ENCODE peak calls at places on chromosomes 12 and 14, in eight cellular contexts. G, M, P, H, B, S, E and O are unnamed samples.
A peak's percentile ranks its signal among the peaks of the same experiment; 100 is the strongest.

GRCh38 chr12:105393586-105393985 is 63.1 kb downstream of the C12orf75 start:
- DNase-seq in P (peak; percentile 40), M (no peak), S (no peak), G (no peak), E (no peak), H (no peak), B (no peak), O (no peak)

GRCh38 chr12:128813392-128813791 is 10.4 kb downstream of the SLC15A4 start:
- DNase-seq in E (no peak), B (no peak), H (no peak), P (no peak), G (no peak), M (no peak), S (no peak), O (no peak)

GRCh38 chr14:96038920-96039632 is at the start of gene C14orf132:
- DNase-seq in H (peak; percentile 28), E (no peak), P (peak; percentile 48), M (peak; percentile 78), G (no peak), S (peak; percentile 59), B (peak; percentile 71), O (no peak)

GRCh38 chr12:93524386-93525133 is 47.9 kb upstream of the SOCS2 start:
- DNase-seq in S (no peak), G (no peak), P (no peak), E (peak; percentile 14), H (no peak), B (no peak), M (no peak), O (no peak)

GRCh38 chr12:61452076-61452475 is 808.1 kb upstream of the USP15 start:
- DNase-seq in P (no peak), S (no peak), B (no peak), G (no peak), M (no peak), H (no peak), E (no peak), O (no peak)

GRCh38 chr14:61925732-61926445 is 163.7 kb downstream of the SNAPC1 start:
- DNase-seq in S (no peak), H (no peak), P (peak; percentile 43), E (no peak), G (no peak), M (no peak), B (no peak), O (no peak)

GRCh38 chr12:70267550-70267949 is 24.3 kb downstream of the CNOT2 start:
- DNase-seq in G (no peak), E (no peak), M (no peak), H (no peak), P (peak; percentile 91), S (no peak), B (no peak), O (no peak)

GRCh38 chr14:22814945-22815713 is at the start of gene SLC7A7:
- DNase-seq in E (no peak), G (no peak), M (no peak), B (no peak), S (no peak), P (no peak), H (no peak), O (no peak)

GRCh38 chr12:94074970-94075695 is 73.2 kb upstream of the PLXNC1 start:
- DNase-seq in H (no peak), G (no peak), S (peak; percentile 20), P (peak; percentile 89), E (no peak), M (peak; percentile 79), B (peak; percentile 76), O (peak; percentile 78)

GRCh38 chr12:5969156-5969973 is 24.3 kb upstream of the ANO2 start:
- DNase-seq in M (no peak), P (no peak), H (no peak), B (no peak), G (no peak), E (peak; percentile 70), S (no peak), O (no peak)

GRCh38 chr12:50981319-50982239 is 29.2 kb downstream of the HIGD1C start:
- DNase-seq in G (no peak), E (no peak), B (no peak), S (no peak), M (no peak), H (no peak), P (no peak), O (no peak)

GRCh38 chr12:25072901-25073645 is 121.9 kb downstream of the DNAI7 start:
- DNase-seq in E (no peak), P (peak; percentile 13), H (no peak), S (no peak), G (no peak), B (no peak), M (no peak), O (no peak)

GRCh38 chr14:100904307-100905019 is 941 bp upstream of the RTL1 start:
- DNase-seq in B (no peak), M (no peak), E (no peak), P (no peak), G (no peak), H (no peak), S (no peak), O (no peak)

GRCh38 chr14:100903672-100904185 is at the start of gene RTL1:
- DNase-seq in E (peak; percentile 55), G (no peak), M (no peak), S (no peak), B (no peak), P (no peak), H (no peak), O (peak; percentile 31)

GRCh38 chr14:100905166-100905565 is 1.6 kb upstream of the RTL1 start:
- DNase-seq in E (no peak), M (no peak), H (no peak), G (no peak), P (no peak), B (no peak), S (no peak), O (no peak)

GRCh38 chr14:100907240-100907639 is 3.7 kb upstream of the RTL1 start:
- DNase-seq in P (no peak), M (no peak), E (no peak), H (no peak), B (no peak), S (no peak), G (no peak), O (no peak)

GRCh38 chr14:100906420-100906819 is 2.9 kb upstream of the RTL1 start:
- DNase-seq in B (no peak), M (no peak), E (no peak), H (no peak), G (no peak), S (no peak), P (no peak), O (no peak)
- TF ChIP-seq CTCF in B (no peak), M (no peak), E (no peak), H (no peak), G (no peak), S (no peak), P (peak; percentile 13), O (no peak)

DNA sequence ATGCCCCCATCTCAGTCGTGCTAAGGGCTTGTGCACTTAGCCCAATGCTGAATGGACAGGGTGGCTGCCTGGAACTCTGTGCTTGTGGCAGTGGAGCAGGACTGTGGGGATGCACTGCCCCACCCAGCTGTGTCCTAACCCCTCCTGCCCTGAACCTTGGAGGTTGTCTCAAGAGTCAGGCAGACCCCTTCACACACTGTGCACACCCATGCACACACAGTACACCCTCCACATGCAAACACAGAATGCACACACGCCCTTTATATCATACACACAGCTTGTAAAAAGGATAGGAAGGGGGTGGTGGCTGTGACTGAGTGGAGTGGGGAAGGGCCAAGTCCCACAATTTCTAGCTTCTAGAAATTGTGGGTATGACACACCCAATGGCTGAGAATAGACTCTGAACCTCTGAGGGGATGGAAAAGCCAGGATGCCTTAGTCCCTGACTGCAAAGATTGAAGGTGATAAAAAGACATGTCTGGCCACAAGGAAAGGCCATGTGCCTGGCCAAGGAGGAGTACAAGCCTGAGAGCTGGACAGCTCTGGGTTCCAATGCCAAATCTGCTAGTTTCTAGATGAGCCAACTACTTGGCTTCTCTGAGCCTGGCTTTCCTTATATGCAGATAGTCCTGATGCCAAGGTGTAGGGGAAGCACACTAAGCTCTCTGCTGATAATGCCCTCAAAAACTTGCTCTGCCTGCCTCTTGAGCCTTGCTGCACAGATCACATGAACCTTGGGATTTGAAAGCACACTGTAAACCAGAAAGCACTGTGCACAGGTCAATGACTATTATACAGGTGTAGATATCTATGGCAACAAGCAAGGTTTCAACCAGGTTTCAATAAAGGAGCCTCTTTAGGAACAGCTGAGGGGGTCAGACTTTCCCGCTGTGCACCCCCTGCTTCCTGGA is 8.4 kb downstream of the KRT8 start:
- DNase-seq in M (no peak), P (no peak), E (no peak), S (no peak), G (no peak), H (no peak), B (no peak), O (no peak)
- TF ChIP-seq POLR2A in M (no peak), P (no peak), E (no peak), S (no peak), G (no peak), H (no peak), B (no peak), O (no peak)

DNA sequence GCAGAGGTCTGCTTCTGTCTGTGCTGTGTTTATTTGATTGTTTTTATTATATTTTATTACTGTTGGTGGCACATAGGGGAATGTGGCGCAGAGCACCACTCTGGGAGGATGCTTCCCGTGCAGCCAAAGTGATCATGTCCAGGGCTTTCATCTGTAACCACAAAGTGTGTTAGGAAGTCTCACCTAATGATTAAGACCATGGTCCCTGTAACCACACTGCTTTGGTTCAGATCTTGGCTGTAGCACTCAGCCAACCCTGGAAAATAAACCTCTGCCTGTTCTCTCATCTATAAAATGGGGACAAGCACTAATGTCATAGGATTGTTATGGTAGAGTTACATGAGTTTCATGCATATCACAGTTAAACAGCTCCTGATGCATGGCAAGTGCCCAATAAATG is 1.9 kb downstream of the RESF1 start:
- DNase-seq in S (no peak), M (no peak), G (no peak), P (no peak), B (no peak), H (peak; percentile 35), E (no peak), O (no peak)
- H3K4me3 ChIP-seq in S (no peak overlapping the region), M (peak overlapping the region; percentile 74), G (peak overlapping the region; percentile 68), P (no peak overlapping the region), B (peak overlapping the region; percentile 73), H (peak overlapping the region; percentile 68), E (peak overlapping the region; percentile 67), O (peak overlapping the region; percentile 81)

GRCh38 chr12:56256326-56256960 is 1.7 kb downstream of the ANKRD52 start:
- DNase-seq in S (no peak), M (no peak), H (no peak), E (no peak), B (no peak), P (peak; percentile 46), G (no peak), O (no peak)
- TF ChIP-seq CTCF in S (no peak), M (no peak), H (no peak), E (no peak), B (no peak), P (no peak), G (no peak), O (no peak)

GRCh38 chr14:100359881-100360280 is 36.7 kb downstream of the SLC25A47 start:
- DNase-seq in M (no peak), B (no peak), P (no peak), H (no peak), E (no peak), S (no peak), G (no peak), O (no peak)
- TF ChIP-seq POLR2A in M (no peak), B (no peak), P (no peak), H (no peak), E (no peak), S (no peak), G (no peak), O (no peak)